ENCODE peak calls at places on chromosomes 12 and 14, in ten cellular contexts. I is lower leg skin, L is stomach, U is body of pancreas, J is heart left ventricle, A is uterus, X is NB4, Q is esophagus squamous epithelium, M is thyroid gland, S is HepG2. T is an unnamed sample.

GRCh38 chr12:110124184-110124995 is at the start of gene IFT81:
- DNase-seq in I (peak), M (peak), A (peak), J (peak), Q (peak), X (peak), S (peak), U (peak), L (peak), T (peak)

GRCh38 chr14:92033912-92034687 is 5.8 kb downstream of the TRIP11 start:
- DNase-seq in I (no peak), J (no peak), A (no peak), Q (no peak), M (no peak), X (peak), S (peak), U (peak), L (peak), T (no peak)

GRCh38 chr14:92460916-92461579 is 52.5 kb upstream of the RIN3 start:
- DNase-seq in Q (no peak), L (peak), J (no peak), U (no peak), I (no peak), A (no peak), X (peak), M (no peak), S (no peak), T (peak)

GRCh38 chr12:71585218-71585617 is 78.4 kb downstream of the ZFC3H1 start:
- DNase-seq in S (no peak), I (no peak), Q (no peak), X (no peak), A (no peak), L (no peak), M (no peak), J (no peak), U (no peak), T (no peak)

GRCh38 chr12:127628655-127629054 is 638.3 kb upstream of the TMEM132C start:
- DNase-seq in J (no peak), M (no peak), Q (no peak), A (no peak), U (no peak), X (no peak), L (no peak), S (no peak), I (no peak), T (no peak)

GRCh38 chr14:74645244-74645643 is 33.2 kb upstream of the LTBP2 start:
- DNase-seq in A (no peak), Q (no peak), S (no peak), M (no peak), U (no peak), J (no peak), X (no peak), L (no peak), I (no peak), T (no peak)

GRCh38 chr14:100486025-100486828 is 101.0 kb downstream of the BEGAIN start:
- DNase-seq in I (no peak), U (peak), J (peak), Q (no peak), X (peak), S (peak), A (peak), M (peak), L (peak), T (peak)

GRCh38 chr12:104080764-104081163 is 16.4 kb downstream of the HCFC2 start:
- DNase-seq in U (no peak), X (no peak), J (no peak), Q (no peak), I (no peak), A (no peak), S (no peak), M (no peak), L (no peak), T (no peak)

GRCh38 chr12:29566441-29566840 is 69.0 kb upstream of the OVCH1 start:
- DNase-seq in I (no peak), S (no peak), L (no peak), A (no peak), J (no peak), Q (no peak), M (no peak), U (no peak), X (no peak), T (no peak)

GRCh38 chr12:51974646-51975045 is 23.1 kb downstream of the ACVR1B start:
- DNase-seq in X (peak), M (no peak), Q (no peak), J (no peak), S (no peak), U (no peak), L (no peak), A (no peak), I (no peak), T (no peak)

GRCh38 chr14:72929316-72930080 is 3.2 kb downstream of the DCAF4 start:
- DNase-seq in A (no peak), J (no peak), I (no peak), S (no peak), M (no peak), L (no peak), U (no peak), X (no peak), Q (no peak), T (no peak)

GRCh38 chr12:47082963-47083621 is 3.3 kb upstream of the AMIGO2 start:
- DNase-seq in L (no peak), U (no peak), I (no peak), A (no peak), M (no peak), S (no peak), Q (no peak), J (no peak), X (peak), T (peak)

GRCh38 chr14:61262082-61262481 is 19.1 kb downstream of the TMEM30B start:
- DNase-seq in I (no peak), J (no peak), L (no peak), X (no peak), A (no peak), S (no peak), Q (no peak), U (no peak), M (no peak), T (no peak)

GRCh38 chr12:48423200-48423599 is 49.2 kb upstream of the ANP32D start:
- DNase-seq in S (no peak), M (no peak), A (no peak), J (no peak), L (no peak), Q (no peak), X (no peak), I (no peak), U (no peak), T (no peak)

GRCh38 chr12:120290541-120291312 is 976 bp downstream of the RNU4-2 start:
- DNase-seq in A (peak), Q (no peak), S (peak), U (peak), J (no peak), M (peak), I (peak), X (peak), L (peak), T (no peak)

GRCh38 chr14:75877292-75877691 is 104.5 kb downstream of the TGFB3 start:
- DNase-seq in U (peak), A (no peak), M (no peak), Q (no peak), J (no peak), X (no peak), I (no peak), S (no peak), L (no peak), T (no peak)

GRCh38 chr14:72510566-72510965 is 383.3 kb downstream of the DPF3 start:
- DNase-seq in A (no peak), Q (no peak), J (no peak), L (no peak), X (no peak), M (no peak), I (no peak), S (no peak), U (no peak), T (no peak)

GRCh38 chr14:73136085-73136386 is 271 bp upstream of the PSEN1 start:
- DNase-seq in X (no peak), M (no peak), L (no peak), I (no peak), Q (no peak), A (no peak), S (no peak), U (no peak), J (no peak), T (no peak)

GRCh38 chr12:95335948-95336347 is 118.3 kb downstream of the VEZT start:
- DNase-seq in A (no peak), I (no peak), Q (no peak), L (no peak), S (peak), J (no peak), X (no peak), M (no peak), U (no peak), T (no peak)

GRCh38 chr12:19518209-19518608 is 78.9 kb downstream of the AEBP2 start:
- DNase-seq in M (no peak), Q (no peak), J (no peak), L (no peak), S (no peak), A (no peak), U (no peak), I (no peak), X (no peak), T (no peak)

GRCh38 chr12:53286448-53286847 is 8.9 kb upstream of the PFDN5 start:
- DNase-seq in X (no peak), A (no peak), S (no peak), U (no peak), I (no peak), M (no peak), J (no peak), L (no peak), Q (no peak), T (no peak)
- TF ChIP-seq POLR2A in X (no peak), A (no peak), S (no peak), U (no peak), I (no peak), M (no peak), J (no peak), L (no peak), Q (no peak), T (peak)

DNA sequence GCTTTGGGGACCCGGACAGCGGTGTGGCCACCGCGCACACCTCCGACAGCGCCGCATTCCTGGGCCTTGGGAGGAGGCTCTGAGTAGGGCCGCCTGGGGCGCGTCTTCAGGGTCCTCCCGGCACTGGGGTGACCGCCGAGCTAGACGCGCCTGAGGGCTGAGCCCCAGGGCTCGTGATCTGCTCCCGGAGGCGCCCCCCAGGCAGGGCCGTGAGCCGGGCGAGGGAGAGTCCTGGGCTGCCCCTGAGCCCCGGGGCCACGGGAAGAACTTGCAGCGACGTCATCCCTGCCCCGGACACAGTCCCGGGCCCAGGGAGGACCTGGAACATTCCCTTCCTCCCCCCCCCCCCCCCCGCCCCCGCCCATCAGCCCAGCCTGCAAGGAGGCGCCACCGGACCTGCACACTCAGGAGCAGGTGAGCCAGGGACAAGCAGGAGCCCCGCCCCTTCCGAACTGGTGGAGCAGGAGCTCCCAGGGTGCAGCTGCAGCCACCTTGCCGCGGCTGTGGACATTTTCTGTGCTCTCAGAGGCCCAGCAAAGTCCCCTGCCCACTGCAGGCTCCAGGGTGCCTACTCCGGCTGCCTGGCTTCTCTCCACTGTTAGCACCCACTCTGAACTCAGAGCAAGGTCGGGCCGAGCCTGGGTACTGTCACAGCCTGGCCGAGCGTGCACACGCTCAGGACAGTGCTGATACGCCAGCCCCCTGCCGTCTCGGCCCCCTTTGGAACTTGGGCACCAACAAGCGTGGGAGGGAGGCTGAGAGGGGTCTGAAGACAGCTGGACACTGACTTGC is 50.7 kb downstream of the A2M start:
- DNase-seq in L (peak), Q (no peak), M (peak), I (peak), X (no peak), A (peak), U (peak), J (peak), S (peak), T (no peak)
- TF ChIP-seq POLR2A in L (peak), Q (peak), M (peak), I (peak), X (no peak), A (peak), U (peak), J (peak), S (peak), T (no peak)

DNA sequence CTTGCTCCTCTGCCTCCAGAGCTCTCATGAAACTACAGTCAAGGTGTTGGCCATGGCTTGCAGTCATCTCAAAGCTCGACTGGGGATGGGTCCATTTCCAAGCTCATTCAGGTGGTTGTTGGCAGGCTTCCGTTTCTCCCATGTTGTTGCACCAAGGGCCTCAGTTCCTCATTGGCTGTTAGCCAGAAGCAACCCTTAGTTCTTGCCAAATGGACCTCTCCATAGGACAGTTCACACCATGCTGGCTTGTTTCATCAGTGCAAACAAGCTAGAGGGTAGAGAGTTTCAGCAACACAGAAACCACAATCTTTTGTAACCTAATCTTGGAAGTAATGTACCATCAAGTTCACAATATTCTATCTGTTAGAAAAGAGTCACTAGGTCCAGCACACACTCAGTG is 22.7 kb upstream of the PPM1A start:
- DNase-seq in I (no peak), X (peak), M (no peak), J (no peak), U (no peak), S (no peak), Q (no peak), L (no peak), A (no peak), T (no peak)
- TF ChIP-seq POLR2A in I (no peak), X (no peak), M (no peak), J (no peak), U (no peak), S (no peak), Q (no peak), L (no peak), A (no peak), T (no peak)

GRCh38 chr12:56724989-56725722 is at the start of gene NACA:
- DNase-seq in X (peak), U (peak), J (peak), L (peak), M (peak), Q (peak), S (peak), I (peak), A (peak), T (peak)
- TF ChIP-seq POLR2A in X (peak), U (peak), J (peak), L (peak), M (peak), Q (peak), S (peak), I (peak), A (peak), T (peak)

T was measured in erythroblast.